ENCODE peak calls at places on chromosomes 12 and 14, in six cellular contexts. One of them, this sample, is unnamed. For H3K9me3, the result is how much of the 10 kb centered on the place peaks cover.

GRCh38 chr14:62017651-62018230 is 255.5 kb downstream of the SNAPC1 start:
- DNase-seq in spleen: no peak
- DNase-seq in CD8-positive, alpha-beta T cell: no peak
- DNase-seq in WERI-Rb-1: no peak
- DNase-seq in iPS DF 6.9: no peak
- DNase-seq in vagina: no peak
- DNase-seq in this sample: no peak

GRCh38 chr14:80455031-80455430 is 243.7 kb upstream of the DIO2 start:
- DNase-seq in iPS DF 6.9: no peak
- DNase-seq in vagina: no peak
- DNase-seq in CD8-positive, alpha-beta T cell: no peak
- DNase-seq in spleen: no peak
- DNase-seq in WERI-Rb-1: no peak
- DNase-seq in this sample: no peak

GRCh38 chr12:124687695-124688301 is 120.4 kb upstream of the NCOR2 start:
- DNase-seq in spleen: no peak
- DNase-seq in vagina: no peak
- DNase-seq in iPS DF 6.9: no peak
- DNase-seq in WERI-Rb-1: peak
- DNase-seq in CD8-positive, alpha-beta T cell: peak
- DNase-seq in this sample: no peak

GRCh38 chr12:70788774-70789173 is 131.8 kb downstream of the PTPRR start:
- DNase-seq in CD8-positive, alpha-beta T cell: no peak
- DNase-seq in vagina: no peak
- DNase-seq in spleen: no peak
- DNase-seq in WERI-Rb-1: no peak
- DNase-seq in iPS DF 6.9: no peak
- DNase-seq in this sample: peak

GRCh38 chr12:57893460-57894353 is 47.2 kb upstream of the CTDSP2 start:
- DNase-seq in vagina: peak
- DNase-seq in CD8-positive, alpha-beta T cell: no peak
- DNase-seq in spleen: no peak
- DNase-seq in iPS DF 6.9: no peak
- DNase-seq in WERI-Rb-1: no peak
- DNase-seq in this sample: peak

GRCh38 chr14:105204206-105204930 is 23.3 kb upstream of the NUDT14 start:
- DNase-seq in CD8-positive, alpha-beta T cell: no peak
- DNase-seq in WERI-Rb-1: no peak
- DNase-seq in vagina: no peak
- DNase-seq in spleen: no peak
- DNase-seq in iPS DF 6.9: no peak
- DNase-seq in this sample: no peak

GRCh38 chr14:58638231-58639205 is 756 bp downstream of the DACT1 start:
- DNase-seq in iPS DF 6.9: no peak
- DNase-seq in WERI-Rb-1: peak
- DNase-seq in vagina: no peak
- DNase-seq in spleen: peak
- DNase-seq in CD8-positive, alpha-beta T cell: no peak
- DNase-seq in this sample: no peak

GRCh38 chr14:49879683-49880204 is 13.1 kb upstream of the ARF6 start:
- DNase-seq in WERI-Rb-1: peak
- DNase-seq in CD8-positive, alpha-beta T cell: peak
- DNase-seq in vagina: peak
- DNase-seq in iPS DF 6.9: peak
- DNase-seq in spleen: no peak
- DNase-seq in this sample: peak

GRCh38 chr12:29562167-29562776 is 64.8 kb upstream of the OVCH1 start:
- DNase-seq in vagina: no peak
- DNase-seq in CD8-positive, alpha-beta T cell: no peak
- DNase-seq in WERI-Rb-1: no peak
- DNase-seq in iPS DF 6.9: no peak
- DNase-seq in spleen: no peak
- DNase-seq in this sample: no peak

GRCh38 chr12:49950310-49951251 is at the start of gene AQP2:
- DNase-seq in vagina: no peak
- DNase-seq in CD8-positive, alpha-beta T cell: no peak
- DNase-seq in WERI-Rb-1: no peak
- DNase-seq in spleen: peak
- DNase-seq in iPS DF 6.9: no peak
- DNase-seq in this sample: peak

GRCh38 chr12:10395390-10395998 is 5.7 kb upstream of the KLRK1 start:
- DNase-seq in vagina: no peak
- DNase-seq in CD8-positive, alpha-beta T cell: no peak
- DNase-seq in iPS DF 6.9: no peak
- DNase-seq in spleen: no peak
- DNase-seq in WERI-Rb-1: no peak
- DNase-seq in this sample: no peak

DNA sequence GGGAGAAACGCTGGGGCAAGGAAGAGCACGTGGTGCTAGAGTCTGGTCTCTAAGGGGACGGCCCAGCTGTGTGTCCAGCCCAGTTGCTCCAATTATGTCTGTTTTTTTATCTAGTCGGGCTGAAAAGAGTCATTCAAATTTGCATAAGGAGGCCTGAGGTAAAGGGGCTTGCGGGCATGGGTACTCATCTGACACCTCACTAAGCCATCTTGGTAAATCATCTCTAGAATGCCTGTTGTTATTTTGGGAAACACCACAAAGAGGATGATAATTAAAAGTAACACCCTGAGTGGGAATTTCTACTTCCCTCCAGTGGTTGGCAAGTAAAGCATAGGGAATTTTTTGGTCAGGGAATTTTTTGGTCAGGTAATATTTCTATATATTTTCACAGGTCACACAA is 196.1 kb upstream of the ALG10B start:
- DNase-seq in CD8-positive, alpha-beta T cell: no peak
- DNase-seq in iPS DF 6.9: no peak
- DNase-seq in vagina: no peak
- DNase-seq in spleen: no peak
- DNase-seq in WERI-Rb-1: no peak
- DNase-seq in this sample: no peak
- H3K9me3 ChIP-seq in CD8-positive, alpha-beta T cell: under half
- H3K9me3 ChIP-seq in iPS DF 6.9: under half
- H3K9me3 ChIP-seq in vagina: under half
- H3K9me3 ChIP-seq in spleen: under half
- H3K9me3 ChIP-seq in WERI-Rb-1: under half
- H3K9me3 ChIP-seq in this sample: under half

GRCh38 chr12:132373967-132374820 is 44.8 kb upstream of the GALNT9 start:
- DNase-seq in WERI-Rb-1: no peak
- DNase-seq in CD8-positive, alpha-beta T cell: no peak
- DNase-seq in spleen: peak
- DNase-seq in vagina: no peak
- DNase-seq in iPS DF 6.9: no peak
- DNase-seq in this sample: no peak

GRCh38 chr12:132376464-132376830 is 47.1 kb upstream of the GALNT9 start:
- DNase-seq in WERI-Rb-1: no peak
- DNase-seq in iPS DF 6.9: no peak
- DNase-seq in vagina: no peak
- DNase-seq in spleen: peak
- DNase-seq in CD8-positive, alpha-beta T cell: no peak
- DNase-seq in this sample: peak

GRCh38 chr12:132374821-132375445 is 45.5 kb upstream of the GALNT9 start:
- DNase-seq in vagina: no peak
- DNase-seq in spleen: peak
- DNase-seq in iPS DF 6.9: no peak
- DNase-seq in WERI-Rb-1: no peak
- DNase-seq in CD8-positive, alpha-beta T cell: no peak
- DNase-seq in this sample: peak

GRCh38 chr12:132377147-132377546 is 47.8 kb upstream of the GALNT9 start:
- DNase-seq in vagina: no peak
- DNase-seq in iPS DF 6.9: no peak
- DNase-seq in spleen: no peak
- DNase-seq in WERI-Rb-1: no peak
- DNase-seq in CD8-positive, alpha-beta T cell: no peak
- DNase-seq in this sample: no peak

DNA sequence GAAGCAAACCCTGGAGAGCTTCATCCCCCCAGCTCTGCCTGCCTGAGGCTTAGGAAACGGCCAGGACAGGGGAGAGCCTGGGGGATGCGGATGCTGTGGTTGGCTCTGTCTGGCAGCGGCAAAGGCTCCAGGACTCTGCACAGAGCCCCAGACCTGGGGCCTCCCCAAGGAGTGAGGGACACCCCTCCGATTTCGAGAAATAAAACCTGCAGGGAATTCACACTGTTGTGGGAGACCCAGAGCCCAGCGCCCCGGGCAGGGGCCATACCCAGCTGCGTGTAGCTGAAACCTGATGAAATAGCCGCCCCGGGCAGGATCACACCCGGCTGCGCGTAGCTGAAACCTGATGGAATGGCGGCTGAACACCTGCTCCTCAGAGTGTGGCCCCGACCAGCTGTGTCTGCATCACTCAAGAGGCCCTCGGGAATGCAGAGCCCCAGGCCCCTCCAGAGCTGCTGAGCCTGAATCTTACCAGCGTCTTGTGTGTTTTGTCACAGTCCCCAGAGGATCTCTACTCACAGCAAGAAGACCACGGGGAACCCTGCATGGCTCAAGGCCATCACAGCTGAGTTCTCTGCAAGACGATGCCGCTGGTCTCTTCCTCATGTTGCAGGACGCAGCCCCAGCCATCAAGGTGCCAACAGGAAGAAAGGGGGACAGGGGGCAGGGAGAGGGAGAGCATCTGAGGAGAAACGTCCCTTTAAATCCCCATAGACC is 46.5 kb upstream of the GALNT9 start:
- DNase-seq in WERI-Rb-1: no peak
- DNase-seq in iPS DF 6.9: no peak
- DNase-seq in CD8-positive, alpha-beta T cell: no peak
- DNase-seq in vagina: no peak
- DNase-seq in spleen: peak
- DNase-seq in this sample: peak
- H3K9me3 ChIP-seq in WERI-Rb-1: under half
- H3K9me3 ChIP-seq in iPS DF 6.9: under half
- H3K9me3 ChIP-seq in CD8-positive, alpha-beta T cell: under half
- H3K9me3 ChIP-seq in vagina: under half
- H3K9me3 ChIP-seq in spleen: under half
- H3K9me3 ChIP-seq in this sample: under half

DNA sequence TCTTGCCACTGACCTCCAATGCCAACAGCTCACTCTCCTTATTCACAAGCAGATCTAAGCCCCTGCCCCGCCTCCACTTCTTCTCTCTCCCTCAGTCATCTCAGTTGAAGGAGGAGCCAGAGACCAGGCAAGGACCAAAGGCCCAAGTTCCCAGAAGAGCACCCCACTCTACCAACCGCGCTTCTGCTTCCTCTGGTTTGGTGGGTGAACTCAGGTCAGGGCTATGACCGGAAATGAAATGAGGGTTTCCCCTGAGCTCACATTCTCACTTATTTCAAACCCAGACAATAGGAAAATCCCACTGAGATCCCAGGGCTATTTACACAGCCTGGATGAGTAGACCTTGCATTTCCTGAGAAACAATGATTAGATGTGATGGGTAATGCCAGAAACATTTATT is 9.9 kb downstream of the DPF3 start:
- DNase-seq in WERI-Rb-1: no peak
- DNase-seq in spleen: no peak
- DNase-seq in iPS DF 6.9: no peak
- DNase-seq in CD8-positive, alpha-beta T cell: no peak
- DNase-seq in vagina: no peak
- DNase-seq in this sample: no peak
- H3K9me3 ChIP-seq in WERI-Rb-1: under half
- H3K9me3 ChIP-seq in spleen: under half
- H3K9me3 ChIP-seq in iPS DF 6.9: under half
- H3K9me3 ChIP-seq in CD8-positive, alpha-beta T cell: under half
- H3K9me3 ChIP-seq in vagina: under half
- H3K9me3 ChIP-seq in this sample: under half

GRCh38 chr12:34358198-34358597 is 335.9 kb downstream of the ALG10 start:
- DNase-seq in WERI-Rb-1: no peak
- DNase-seq in vagina: no peak
- DNase-seq in CD8-positive, alpha-beta T cell: no peak
- DNase-seq in spleen: no peak
- DNase-seq in iPS DF 6.9: no peak
- DNase-seq in this sample: no peak
- H3K9me3 ChIP-seq in WERI-Rb-1: under half
- H3K9me3 ChIP-seq in vagina: under half
- H3K9me3 ChIP-seq in CD8-positive, alpha-beta T cell: under half
- H3K9me3 ChIP-seq in spleen: half or more
- H3K9me3 ChIP-seq in iPS DF 6.9: under half
- H3K9me3 ChIP-seq in this sample: under half

GRCh38 chr14:27008187-27008586 is 410.4 kb upstream of the NOVA1 start:
- DNase-seq in iPS DF 6.9: no peak
- DNase-seq in WERI-Rb-1: no peak
- DNase-seq in vagina: no peak
- DNase-seq in CD8-positive, alpha-beta T cell: no peak
- DNase-seq in spleen: no peak
- DNase-seq in this sample: no peak
- H3K9me3 ChIP-seq in iPS DF 6.9: under half
- H3K9me3 ChIP-seq in WERI-Rb-1: under half
- H3K9me3 ChIP-seq in vagina: under half
- H3K9me3 ChIP-seq in CD8-positive, alpha-beta T cell: under half
- H3K9me3 ChIP-seq in spleen: under half
- H3K9me3 ChIP-seq in this sample: under half

This sample was measured in BE2C.